ENCODE peak calls at places on chromosome 11, in ten cellular contexts. One of them, this sample, is unnamed.

GRCh38 chr11:83284501-83285051 is 1.6 kb downstream of the CCDC90B start:
- DNase-seq in body of pancreas: no peak
- DNase-seq in uterus: no peak
- DNase-seq in IMR-90: no peak
- DNase-seq in ovary: no peak
- DNase-seq in A549: no peak
- DNase-seq in stomach: no peak
- DNase-seq in right lobe of liver: no peak
- DNase-seq in heart left ventricle: no peak
- DNase-seq in HCT116: no peak
- DNase-seq in this sample: no peak

GRCh38 chr11:72241290-72241781 is 2.6 kb downstream of the PHOX2A start:
- DNase-seq in body of pancreas: no peak
- DNase-seq in uterus: no peak
- DNase-seq in stomach: no peak
- DNase-seq in IMR-90: no peak
- DNase-seq in ovary: peak
- DNase-seq in A549: no peak
- DNase-seq in HCT116: no peak
- DNase-seq in right lobe of liver: no peak
- DNase-seq in heart left ventricle: no peak
- DNase-seq in this sample: peak

GRCh38 chr11:75582935-75583709 is 21.1 kb downstream of the SERPINH1 start:
- DNase-seq in right lobe of liver: peak
- DNase-seq in stomach: peak
- DNase-seq in ovary: peak
- DNase-seq in A549: peak
- DNase-seq in uterus: peak
- DNase-seq in body of pancreas: peak
- DNase-seq in HCT116: no peak
- DNase-seq in heart left ventricle: peak
- DNase-seq in IMR-90: peak
- DNase-seq in this sample: peak

GRCh38 chr11:11567862-11568650 is 53.7 kb downstream of the GALNT18 start:
- DNase-seq in HCT116: peak
- DNase-seq in body of pancreas: no peak
- DNase-seq in ovary: no peak
- DNase-seq in stomach: no peak
- DNase-seq in uterus: peak
- DNase-seq in A549: no peak
- DNase-seq in right lobe of liver: no peak
- DNase-seq in IMR-90: peak
- DNase-seq in heart left ventricle: no peak
- DNase-seq in this sample: no peak

GRCh38 chr11:86160546-86161149 is 83.9 kb upstream of the EED start:
- DNase-seq in HCT116: no peak
- DNase-seq in heart left ventricle: no peak
- DNase-seq in uterus: no peak
- DNase-seq in A549: peak
- DNase-seq in stomach: no peak
- DNase-seq in right lobe of liver: no peak
- DNase-seq in body of pancreas: no peak
- DNase-seq in IMR-90: peak
- DNase-seq in ovary: no peak
- DNase-seq in this sample: no peak

GRCh38 chr11:30143098-30143705 is 87.6 kb upstream of the FSHB start:
- DNase-seq in IMR-90: peak
- DNase-seq in ovary: no peak
- DNase-seq in body of pancreas: no peak
- DNase-seq in HCT116: peak
- DNase-seq in uterus: no peak
- DNase-seq in A549: peak
- DNase-seq in heart left ventricle: no peak
- DNase-seq in stomach: no peak
- DNase-seq in right lobe of liver: no peak
- DNase-seq in this sample: peak

GRCh38 chr11:59667812-59668187 is 1.0 kb downstream of the PATL1 start:
- DNase-seq in uterus: no peak
- DNase-seq in A549: no peak
- DNase-seq in HCT116: no peak
- DNase-seq in ovary: no peak
- DNase-seq in IMR-90: no peak
- DNase-seq in stomach: no peak
- DNase-seq in right lobe of liver: no peak
- DNase-seq in heart left ventricle: no peak
- DNase-seq in body of pancreas: no peak
- DNase-seq in this sample: no peak

GRCh38 chr11:61004037-61004641 is 32.7 kb downstream of the CD6 start:
- DNase-seq in A549: no peak
- DNase-seq in ovary: peak
- DNase-seq in right lobe of liver: peak
- DNase-seq in IMR-90: peak
- DNase-seq in uterus: no peak
- DNase-seq in stomach: no peak
- DNase-seq in body of pancreas: no peak
- DNase-seq in HCT116: no peak
- DNase-seq in heart left ventricle: no peak
- DNase-seq in this sample: no peak

GRCh38 chr11:45560153-45560934 is 105.1 kb downstream of the CHST1 start:
- DNase-seq in stomach: no peak
- DNase-seq in IMR-90: no peak
- DNase-seq in right lobe of liver: no peak
- DNase-seq in ovary: no peak
- DNase-seq in HCT116: no peak
- DNase-seq in A549: no peak
- DNase-seq in body of pancreas: no peak
- DNase-seq in uterus: no peak
- DNase-seq in heart left ventricle: no peak
- DNase-seq in this sample: no peak

GRCh38 chr11:120525285-120526085 is 13.9 kb downstream of the GRIK4 start:
- DNase-seq in body of pancreas: no peak
- DNase-seq in heart left ventricle: no peak
- DNase-seq in A549: no peak
- DNase-seq in ovary: peak
- DNase-seq in IMR-90: no peak
- DNase-seq in stomach: no peak
- DNase-seq in right lobe of liver: peak
- DNase-seq in uterus: no peak
- DNase-seq in HCT116: no peak
- DNase-seq in this sample: no peak

GRCh38 chr11:69002743-69003231 is 10.3 kb downstream of the MRGPRF start:
- DNase-seq in ovary: peak
- DNase-seq in A549: no peak
- DNase-seq in uterus: peak
- DNase-seq in IMR-90: no peak
- DNase-seq in heart left ventricle: no peak
- DNase-seq in body of pancreas: no peak
- DNase-seq in stomach: no peak
- DNase-seq in HCT116: no peak
- DNase-seq in right lobe of liver: no peak
- DNase-seq in this sample: no peak

GRCh38 chr11:46977940-46978595 is 41.5 kb downstream of the CSTPP1 start:
- DNase-seq in A549: peak
- DNase-seq in uterus: no peak
- DNase-seq in IMR-90: peak
- DNase-seq in body of pancreas: no peak
- DNase-seq in HCT116: no peak
- DNase-seq in right lobe of liver: no peak
- DNase-seq in heart left ventricle: no peak
- DNase-seq in ovary: no peak
- DNase-seq in stomach: no peak
- DNase-seq in this sample: no peak

GRCh38 chr11:36427079-36427478 is 83.0 kb downstream of the TRAF6 start:
- DNase-seq in right lobe of liver: no peak
- DNase-seq in uterus: no peak
- DNase-seq in stomach: no peak
- DNase-seq in heart left ventricle: no peak
- DNase-seq in ovary: no peak
- DNase-seq in IMR-90: no peak
- DNase-seq in body of pancreas: peak
- DNase-seq in HCT116: no peak
- DNase-seq in A549: no peak
- DNase-seq in this sample: no peak

DNA sequence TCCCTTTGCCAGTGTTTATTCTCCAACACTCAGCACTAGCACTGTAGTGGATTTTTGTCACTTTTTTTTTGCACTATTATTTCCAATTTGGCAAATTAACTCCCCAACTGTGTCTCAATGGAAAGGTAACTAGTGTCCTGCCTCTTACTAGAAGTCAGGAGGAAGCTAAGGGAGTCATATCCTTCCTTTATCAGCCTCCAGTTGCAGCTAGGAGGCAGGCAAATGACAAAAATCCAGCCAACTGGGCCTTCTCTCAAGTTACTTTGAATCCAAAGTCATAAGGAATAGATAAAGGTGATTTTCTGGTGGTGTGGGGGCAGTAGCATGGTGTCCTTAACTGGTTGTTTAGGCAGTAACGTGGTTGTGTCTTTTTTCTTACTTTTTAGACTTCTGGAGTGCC is 15.6 kb upstream of the P4HA3 start:
- DNase-seq in uterus: no peak
- DNase-seq in A549: no peak
- DNase-seq in ovary: no peak
- DNase-seq in heart left ventricle: no peak
- DNase-seq in IMR-90: no peak
- DNase-seq in body of pancreas: no peak
- DNase-seq in stomach: no peak
- DNase-seq in HCT116: no peak
- DNase-seq in right lobe of liver: no peak
- DNase-seq in this sample: no peak
- TF ChIP-seq CTCF in uterus: no peak
- TF ChIP-seq CTCF in A549: no peak
- TF ChIP-seq CTCF in ovary: no peak
- TF ChIP-seq CTCF in heart left ventricle: no peak
- TF ChIP-seq CTCF in IMR-90: no peak
- TF ChIP-seq CTCF in body of pancreas: no peak
- TF ChIP-seq CTCF in stomach: no peak
- TF ChIP-seq CTCF in HCT116: no peak
- TF ChIP-seq CTCF in right lobe of liver: no peak
- TF ChIP-seq CTCF in this sample: no peak

GRCh38 chr11:102452461-102453285 is at the start of gene TMEM123:
- DNase-seq in ovary: peak
- DNase-seq in A549: peak
- DNase-seq in stomach: peak
- DNase-seq in body of pancreas: peak
- DNase-seq in HCT116: peak
- DNase-seq in heart left ventricle: peak
- DNase-seq in right lobe of liver: peak
- DNase-seq in uterus: peak
- DNase-seq in IMR-90: peak
- DNase-seq in this sample: peak
- TF ChIP-seq POLR2A in ovary: peak
- TF ChIP-seq POLR2A in A549: peak
- TF ChIP-seq POLR2A in stomach: no peak
- TF ChIP-seq POLR2A in body of pancreas: peak
- TF ChIP-seq POLR2A in HCT116: peak
- TF ChIP-seq POLR2A in heart left ventricle: no peak
- TF ChIP-seq POLR2A in right lobe of liver: peak
- TF ChIP-seq POLR2A in uterus: peak
- TF ChIP-seq POLR2A in IMR-90: no peak
- TF ChIP-seq POLR2A in this sample: peak

DNA sequence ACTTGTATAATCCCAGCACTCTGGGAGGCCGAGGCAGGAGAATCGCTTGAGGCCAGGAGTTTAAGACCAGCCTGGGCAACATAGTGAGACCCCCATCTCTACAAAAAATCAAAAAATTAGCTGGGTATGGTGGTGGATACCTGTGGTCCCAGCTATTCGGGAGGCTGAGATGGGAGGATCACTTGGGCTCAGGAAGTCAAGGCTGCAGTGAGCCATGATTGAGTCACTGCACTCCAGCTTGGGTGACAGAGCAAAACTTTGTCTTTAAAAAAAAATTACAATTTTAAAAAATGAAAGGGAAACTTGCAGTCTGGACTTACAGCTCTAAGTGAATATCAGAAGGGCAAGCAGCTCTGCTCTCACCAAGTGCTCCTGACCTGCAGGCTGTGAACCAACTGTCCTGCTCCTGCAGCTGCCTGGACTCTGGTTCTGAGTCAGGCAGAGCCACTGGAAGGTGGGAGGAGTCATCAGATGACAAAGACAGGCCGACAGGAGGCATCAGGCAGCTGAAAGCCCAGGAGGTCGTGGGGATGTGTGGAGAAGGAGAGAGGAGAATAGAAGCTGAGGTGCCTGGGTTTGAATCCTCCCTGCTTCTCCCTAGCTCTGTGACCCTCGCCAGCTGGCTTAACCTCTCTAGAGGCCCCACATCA is 9.6 kb downstream of the SMTNL1 start:
- DNase-seq in uterus: no peak
- DNase-seq in stomach: no peak
- DNase-seq in A549: peak
- DNase-seq in IMR-90: peak
- DNase-seq in ovary: no peak
- DNase-seq in body of pancreas: no peak
- DNase-seq in HCT116: no peak
- DNase-seq in right lobe of liver: no peak
- DNase-seq in heart left ventricle: no peak
- DNase-seq in this sample: no peak
- TF ChIP-seq CTCF in uterus: no peak
- TF ChIP-seq CTCF in stomach: no peak
- TF ChIP-seq CTCF in A549: no peak
- TF ChIP-seq CTCF in IMR-90: peak
- TF ChIP-seq CTCF in ovary: no peak
- TF ChIP-seq CTCF in body of pancreas: no peak
- TF ChIP-seq CTCF in HCT116: no peak
- TF ChIP-seq CTCF in right lobe of liver: peak
- TF ChIP-seq CTCF in heart left ventricle: no peak
- TF ChIP-seq CTCF in this sample: no peak

GRCh38 chr11:3357994-3358676 is 20.8 kb downstream of the ZNF195 start:
- DNase-seq in A549: no peak
- DNase-seq in ovary: no peak
- DNase-seq in heart left ventricle: no peak
- DNase-seq in HCT116: no peak
- DNase-seq in right lobe of liver: no peak
- DNase-seq in body of pancreas: no peak
- DNase-seq in uterus: no peak
- DNase-seq in IMR-90: no peak
- DNase-seq in stomach: no peak
- DNase-seq in this sample: no peak

GRCh38 chr11:3356858-3357257 is 22.1 kb downstream of the ZNF195 start:
- DNase-seq in HCT116: no peak
- DNase-seq in ovary: no peak
- DNase-seq in body of pancreas: no peak
- DNase-seq in heart left ventricle: no peak
- DNase-seq in stomach: no peak
- DNase-seq in uterus: no peak
- DNase-seq in IMR-90: no peak
- DNase-seq in right lobe of liver: no peak
- DNase-seq in A549: no peak
- DNase-seq in this sample: no peak

GRCh38 chr11:3359092-3359824 is 19.7 kb downstream of the ZNF195 start:
- DNase-seq in IMR-90: no peak
- DNase-seq in right lobe of liver: no peak
- DNase-seq in uterus: no peak
- DNase-seq in HCT116: no peak
- DNase-seq in stomach: no peak
- DNase-seq in body of pancreas: no peak
- DNase-seq in A549: peak
- DNase-seq in heart left ventricle: no peak
- DNase-seq in ovary: no peak
- DNase-seq in this sample: no peak

GRCh38 chr11:3353066-3353465 is 25.9 kb downstream of the ZNF195 start:
- DNase-seq in A549: no peak
- DNase-seq in IMR-90: no peak
- DNase-seq in stomach: no peak
- DNase-seq in heart left ventricle: no peak
- DNase-seq in ovary: no peak
- DNase-seq in body of pancreas: no peak
- DNase-seq in uterus: no peak
- DNase-seq in HCT116: no peak
- DNase-seq in right lobe of liver: no peak
- DNase-seq in this sample: no peak

GRCh38 chr11:3357302-3357701 is 21.6 kb downstream of the ZNF195 start:
- DNase-seq in A549: no peak
- DNase-seq in body of pancreas: no peak
- DNase-seq in uterus: no peak
- DNase-seq in IMR-90: no peak
- DNase-seq in heart left ventricle: no peak
- DNase-seq in ovary: no peak
- DNase-seq in stomach: no peak
- DNase-seq in right lobe of liver: no peak
- DNase-seq in HCT116: no peak
- DNase-seq in this sample: no peak
- TF ChIP-seq POLR2A in A549: no peak
- TF ChIP-seq POLR2A in body of pancreas: no peak
- TF ChIP-seq POLR2A in uterus: no peak
- TF ChIP-seq POLR2A in IMR-90: no peak
- TF ChIP-seq POLR2A in heart left ventricle: no peak
- TF ChIP-seq POLR2A in ovary: no peak
- TF ChIP-seq POLR2A in stomach: no peak
- TF ChIP-seq POLR2A in right lobe of liver: no peak
- TF ChIP-seq POLR2A in HCT116: no peak
- TF ChIP-seq POLR2A in this sample: no peak

This sample was measured in adrenal gland.